ENCODE peak calls at places on chromosomes 6 and 20, in seven cellular contexts. N is K562, M is HCT116, P is HepG2, D is GM12878, F is SK-N-SH, Z is H1. W is an unnamed sample.

GRCh38 chr6:5541751-5542432 is 280.6 kb downstream of the FARS2 start:
- DNase-seq in N (peak; percentile 64), M (peak; percentile 78), P (no peak), D (no peak), F (no peak), Z (no peak), W (no peak)

GRCh38 chr6:70520575-70520974 is 46.2 kb upstream of the SDHAF4 start:
- DNase-seq in N (peak; percentile 17), M (no peak), P (peak; percentile 3), D (no peak), F (peak; percentile 9), Z (no peak), W (peak; percentile 41)

GRCh38 chr6:105886066-105886811 is 199.9 kb upstream of the PRDM1 start:
- DNase-seq in N (no peak), M (no peak), P (no peak), D (no peak), F (no peak), Z (no peak), W (no peak)

GRCh38 chr6:107630341-107630995 is 140.6 kb downstream of the SOBP start:
- DNase-seq in N (no peak), M (no peak), P (no peak), D (no peak), F (no peak), Z (no peak), W (no peak)

GRCh38 chr6:101090281-101090680 is 209.2 kb upstream of the ASCC3 start:
- DNase-seq in N (no peak), M (no peak), P (no peak), D (no peak), F (no peak), Z (no peak), W (no peak)

GRCh38 chr6:121885399-121886152 is 450.1 kb downstream of the GJA1 start:
- DNase-seq in N (no peak), M (no peak), P (peak; percentile 74), D (no peak), F (no peak), Z (no peak), W (no peak)

GRCh38 chr6:39777661-39778060 is 14.5 kb upstream of the DAAM2 start:
- DNase-seq in N (no peak), M (no peak), P (no peak), D (no peak), F (no peak), Z (no peak), W (no peak)

GRCh38 chr20:48189177-48189576 is 403.9 kb upstream of the SULF2 start:
- DNase-seq in N (peak; percentile 11), M (peak; percentile 12), P (peak; percentile 63), D (peak; percentile 2), F (no peak), Z (no peak), W (peak; percentile 73)

GRCh38 chr20:9185511-9185910 is 116.6 kb downstream of the PLCB4 start:
- DNase-seq in N (no peak), M (no peak), P (no peak), D (no peak), F (no peak), Z (no peak), W (no peak)

GRCh38 chr6:165661416-165662001 is 1.5 kb downstream of the PDE10A start:
- DNase-seq in N (no peak), M (no peak), P (no peak), D (no peak), F (peak; percentile 51), Z (peak; percentile 65), W (no peak)

GRCh38 chr20:43955244-43956191 is 40.9 kb downstream of the TOX2 start:
- DNase-seq in N (peak; percentile 29), M (peak; percentile 87), P (no peak), D (peak; percentile 73), F (no peak), Z (no peak), W (no peak)

GRCh38 chr6:16375828-16376227 is 137.4 kb downstream of the GMPR start:
- DNase-seq in N (no peak), M (no peak), P (no peak), D (no peak), F (no peak), Z (no peak), W (no peak)

GRCh38 chr20:53850318-53850717 is 220.1 kb downstream of the BCAS1 start:
- DNase-seq in N (no peak), M (no peak), P (no peak), D (no peak), F (no peak), Z (no peak), W (no peak)

GRCh38 chr6:163415176-163415619 is 680 bp downstream of the QKI start:
- DNase-seq in N (peak; percentile 42), M (no peak), P (no peak), D (no peak), F (peak; percentile 74), Z (no peak), W (peak; percentile 12)

GRCh38 chr6:46078294-46078693 is 51.5 kb upstream of the ENPP4 start:
- DNase-seq in N (no peak), M (no peak), P (no peak), D (no peak), F (no peak), Z (no peak), W (no peak)

GRCh38 chr20:38985060-38985459 is 22.9 kb downstream of the DHX35 start:
- DNase-seq in N (no peak), M (no peak), P (no peak), D (no peak), F (no peak), Z (no peak), W (no peak)

GRCh38 chr20:60465993-60466682 is 507.9 kb downstream of the CDH26 start:
- DNase-seq in N (no peak), M (no peak), P (no peak), D (no peak), F (no peak), Z (no peak), W (no peak)

DNA sequence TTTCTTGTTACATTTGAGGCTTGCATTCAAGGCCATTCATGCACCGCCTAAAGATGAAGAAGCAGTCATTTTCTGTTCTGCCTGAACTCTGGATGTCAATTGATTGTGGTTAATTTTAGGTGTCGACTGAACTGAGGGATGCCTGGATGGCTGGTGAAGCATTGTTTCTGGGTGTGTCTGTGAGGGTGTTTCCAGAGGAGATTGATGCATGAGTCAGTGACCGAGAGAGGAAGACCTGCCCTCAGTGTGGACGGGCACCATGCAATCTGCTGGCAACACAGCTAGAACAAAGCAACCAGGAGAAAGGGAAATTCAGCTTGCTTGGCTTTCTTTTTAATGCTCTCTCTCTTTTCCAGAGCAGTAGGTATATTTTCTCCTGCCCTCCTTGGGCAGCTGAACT is 164.1 kb upstream of the ECI2 start:
- DNase-seq in N (no peak), M (no peak), P (no peak), D (no peak), F (no peak), Z (no peak), W (no peak)
- TF ChIP-seq JUND in N (no peak), M (peak; percentile 28), P (no peak), D (no peak), F (no peak), Z (no peak), W (no peak)

GRCh38 chr6:81758221-81758620 is 5.7 kb upstream of the TENT5A start:
- DNase-seq in N (no peak), M (no peak), P (no peak), D (no peak), F (no peak), Z (no peak), W (no peak)

GRCh38 chr6:81762132-81762531 is 9.7 kb upstream of the TENT5A start:
- DNase-seq in N (no peak), M (no peak), P (no peak), D (no peak), F (peak; percentile 53), Z (no peak), W (no peak)

GRCh38 chr6:81761197-81761596 is 8.7 kb upstream of the TENT5A start:
- DNase-seq in N (no peak), M (no peak), P (no peak), D (no peak), F (no peak), Z (no peak), W (no peak)

GRCh38 chr6:81756690-81757089 is 4.2 kb upstream of the TENT5A start:
- DNase-seq in N (no peak), M (no peak), P (no peak), D (no peak), F (no peak), Z (no peak), W (no peak)

GRCh38 chr6:81759782-81760181 is 7.3 kb upstream of the TENT5A start:
- DNase-seq in N (no peak), M (no peak), P (no peak), D (no peak), F (no peak), Z (no peak), W (no peak)
- TF ChIP-seq JUND in N (no peak), M (no peak), P (no peak), D (no peak), F (no peak), Z (no peak), W (no peak)

GRCh38 chr6:169804427-169804826 is 53.0 kb downstream of the ERMARD start:
- DNase-seq in N (no peak), M (no peak), P (no peak), D (no peak), F (no peak), Z (no peak), W (no peak)
- TF ChIP-seq JUND in N (no peak), M (no peak), P (no peak), D (no peak), F (no peak), Z (no peak), W (no peak)

GRCh38 chr6:169589293-169589692 is 112.5 kb downstream of the WDR27 start:
- DNase-seq in N (no peak), M (no peak), P (no peak), D (no peak), F (no peak), Z (no peak), W (no peak)

GRCh38 chr6:169587992-169588391 is 113.8 kb downstream of the WDR27 start:
- DNase-seq in N (no peak), M (no peak), P (no peak), D (no peak), F (no peak), Z (no peak), W (no peak)

GRCh38 chr6:169591616-169592015 is 110.2 kb downstream of the WDR27 start:
- DNase-seq in N (no peak), M (no peak), P (no peak), D (no peak), F (no peak), Z (no peak), W (no peak)

GRCh38 chr6:169590376-169590939 is 111.4 kb downstream of the WDR27 start:
- DNase-seq in N (no peak), M (no peak), P (no peak), D (no peak), F (no peak), Z (no peak), W (no peak)

GRCh38 chr6:169589699-169590257 is 112.1 kb downstream of the WDR27 start:
- DNase-seq in N (no peak), M (no peak), P (no peak), D (no peak), F (no peak), Z (no peak), W (no peak)
- TF ChIP-seq JUND in N (no peak), M (no peak), P (no peak), D (no peak), F (no peak), Z (no peak), W (no peak)